ENCODE peak calls at places on chromosome X, in four cellular contexts. W is endothelial cell, X is mucosa of descending colon, F is astrocyte of the spinal cord. Q is an unnamed sample.

GRCh38 chrX:130343411-130343810 is 3.7 kb downstream of the SLC25A14 start:
- DNase-seq in W (no peak), X (no peak), F (peak), Q (no peak)

GRCh38 chrX:136856050-136856449 is 24.5 kb downstream of the RBMX start:
- DNase-seq in W (no peak), X (no peak), F (no peak), Q (no peak)

GRCh38 chrX:134718329-134719317 is 60.4 kb upstream of the PLAC1 start:
- DNase-seq in W (no peak), X (peak), F (peak), Q (no peak)

GRCh38 chrX:17939724-17940123 is 78.6 kb upstream of the RAI2 start:
- DNase-seq in W (no peak), X (no peak), F (no peak), Q (no peak)

GRCh38 chrX:40325161-40325560 is 227.4 kb upstream of the BCOR start:
- DNase-seq in W (no peak), X (no peak), F (no peak), Q (no peak)

GRCh38 chrX:48488034-48488433 is 12.0 kb downstream of the FTSJ1 start:
- DNase-seq in W (no peak), X (no peak), F (no peak), Q (no peak)

GRCh38 chrX:2629316-2630168 is 61.6 kb upstream of the CD99 start:
- DNase-seq in W (no peak), X (no peak), F (no peak), Q (no peak)

GRCh38 chrX:6129195-6129594 is 99.5 kb downstream of the NLGN4X start:
- DNase-seq in W (no peak), X (no peak), F (no peak), Q (no peak)

GRCh38 chrX:151397741-151398070 is 700 bp downstream of the VMA21 start:
- DNase-seq in W (no peak), X (no peak), F (no peak), Q (no peak)

GRCh38 chrX:12400218-12400617 is 261.9 kb downstream of the FRMPD4 start:
- DNase-seq in W (no peak), X (no peak), F (no peak), Q (no peak)

GRCh38 chrX:141278306-141278705 is 36.0 kb upstream of the SPANXC start:
- DNase-seq in W (peak), X (no peak), F (peak), Q (no peak)

GRCh38 chrX:23981711-23982110 is 45.3 kb downstream of the KLHL15 start:
- DNase-seq in W (no peak), X (no peak), F (no peak), Q (no peak)

GRCh38 chrX:101668143-101668542 is 8.5 kb upstream of the ARMCX2 start:
- DNase-seq in W (no peak), X (no peak), F (no peak), Q (no peak)

GRCh38 chrX:150148749-150149672 is 210.7 kb upstream of the EOLA2 start:
- DNase-seq in W (no peak), X (no peak), F (peak), Q (peak)

GRCh38 chrX:149003863-149004660 is 501.0 kb downstream of the IDS start:
- DNase-seq in W (no peak), X (no peak), F (peak), Q (no peak)

GRCh38 chrX:129737921-129738320 is 858 bp upstream of the XPNPEP2 start:
- DNase-seq in W (no peak), X (no peak), F (peak), Q (no peak)

GRCh38 chrX:10884246-10884645 is 226.9 kb upstream of the HCCS start:
- DNase-seq in W (no peak), X (no peak), F (no peak), Q (no peak)

GRCh38 chrX:136191171-136191570 is 43.8 kb downstream of the FHL1 start:
- DNase-seq in W (no peak), X (no peak), F (no peak), Q (no peak)

GRCh38 chrX:15973299-15973698 is 118.7 kb upstream of the AP1S2 start:
- DNase-seq in W (peak), X (peak), F (peak), Q (no peak)

GRCh38 chrX:10173331-10173900 is 16.6 kb downstream of the CLCN4 start:
- DNase-seq in W (no peak), X (peak), F (peak), Q (no peak)

GRCh38 chrX:155144926-155145325 is 71.3 kb upstream of the VBP1 start:
- DNase-seq in W (no peak), X (no peak), F (no peak), Q (no peak)

GRCh38 chrX:155143959-155144548 is 72.2 kb upstream of the VBP1 start:
- DNase-seq in W (no peak), X (no peak), F (no peak), Q (no peak)

DNA sequence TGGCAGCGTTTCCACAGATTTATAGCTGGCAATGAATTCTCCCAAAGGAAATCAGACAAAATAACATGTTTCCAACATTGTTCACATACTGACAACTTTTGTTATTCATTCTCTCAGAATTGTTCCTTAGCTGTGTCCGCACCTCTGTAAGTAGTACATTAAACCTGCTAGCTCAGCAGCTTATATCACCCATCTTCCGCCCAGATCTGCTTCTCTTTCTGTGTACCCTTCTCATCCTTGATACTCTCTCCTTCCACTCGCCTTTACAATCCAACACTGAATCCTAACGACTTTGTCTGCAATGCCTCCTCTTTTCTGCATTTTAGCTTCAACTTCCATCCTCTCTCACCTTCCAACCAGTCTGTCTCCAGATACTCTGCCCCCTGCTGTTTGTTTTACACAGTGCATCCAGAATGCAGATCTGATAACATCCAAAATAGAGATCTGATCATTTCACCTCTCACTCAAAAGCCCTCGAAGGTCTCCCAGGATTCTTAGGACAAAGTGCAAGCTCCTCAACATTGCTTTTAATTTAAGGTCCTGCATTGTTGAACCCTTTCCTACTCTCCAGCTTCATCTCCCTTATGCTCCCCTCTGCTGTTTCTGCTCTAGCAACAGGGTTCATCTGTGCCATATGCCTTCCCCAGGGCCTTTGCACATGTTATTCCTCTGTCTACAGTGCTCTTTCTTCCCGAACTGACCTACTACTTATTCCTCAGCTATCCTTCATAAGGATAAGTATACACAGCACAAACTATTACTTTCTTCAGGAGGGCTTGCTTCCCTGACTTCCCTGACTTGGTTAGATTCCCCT is 67.3 kb upstream of the VBP1 start:
- DNase-seq in W (peak), X (peak), F (peak), Q (no peak)
- TF ChIP-seq CTCF in W (peak), X (no peak), F (peak), Q (peak)

DNA sequence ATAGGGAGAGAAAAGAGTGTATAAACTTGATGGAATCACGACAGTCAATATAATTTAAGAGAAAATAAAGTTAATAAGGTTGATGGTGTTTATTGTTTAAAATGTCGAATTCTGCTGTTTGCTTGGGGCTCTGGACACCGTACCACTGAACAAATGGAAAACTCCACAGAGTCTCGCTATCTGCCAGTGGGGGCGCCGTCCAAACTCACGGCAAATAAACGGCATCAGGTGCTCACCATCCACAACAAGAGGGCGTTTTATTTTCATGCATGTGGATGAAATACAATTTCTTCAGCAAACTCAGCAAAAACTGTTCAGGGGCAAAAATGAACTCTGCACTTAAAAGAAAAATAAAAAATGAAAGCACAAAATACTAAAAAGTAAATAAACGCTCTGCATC is 46.6 kb upstream of the FAM47C start:
- DNase-seq in W (no peak), X (no peak), F (no peak), Q (no peak)
- TF ChIP-seq CTCF in W (no peak), X (no peak), F (no peak), Q (no peak)

DNA sequence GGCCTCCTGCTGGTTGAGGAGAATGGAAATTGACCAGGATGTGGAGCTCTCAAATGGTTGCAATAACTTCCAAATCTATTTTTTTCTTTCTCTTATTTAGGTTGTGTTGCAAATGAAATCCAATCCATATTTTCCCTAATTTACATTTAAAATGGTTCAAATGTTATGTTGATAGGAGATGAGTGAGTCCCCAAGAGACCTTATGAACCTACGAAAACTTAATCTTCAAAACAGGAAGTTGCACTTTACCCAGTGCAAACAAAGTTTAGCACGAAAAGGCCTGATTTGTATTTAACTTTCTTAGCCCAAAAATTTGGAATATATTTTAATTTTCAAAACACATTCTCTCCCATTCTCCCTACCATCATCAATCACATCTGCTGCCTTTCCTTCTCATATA is 59.3 kb upstream of the NDP start:
- DNase-seq in W (no peak), X (no peak), F (no peak), Q (no peak)
- TF ChIP-seq CTCF in W (no peak), X (no peak), F (no peak), Q (no peak)

GRCh38 chrX:107167163-107167921 is 38.9 kb downstream of the NUP62CL start:
- DNase-seq in W (no peak), X (no peak), F (no peak), Q (no peak)
- TF ChIP-seq CTCF in W (no peak), X (no peak), F (no peak), Q (no peak)

DNA sequence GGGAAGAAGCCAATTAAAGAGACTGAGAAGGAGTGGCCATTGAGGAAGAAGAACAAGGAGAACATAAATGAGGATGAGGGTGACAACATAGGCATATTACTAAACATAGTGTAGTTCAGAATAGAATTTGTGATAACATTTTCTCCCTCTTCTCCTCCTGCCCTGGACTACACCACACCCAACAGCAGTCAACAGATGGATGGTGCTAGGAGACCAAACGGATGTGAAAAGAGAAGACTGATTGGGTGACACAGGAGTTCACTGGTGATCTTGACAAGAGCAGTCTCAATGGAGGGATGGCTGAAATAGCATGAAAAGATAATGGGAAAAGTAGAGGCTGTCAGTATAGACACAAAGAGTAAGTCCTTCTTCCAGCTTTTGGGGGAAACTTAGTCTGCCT is 226.5 kb upstream of the FGF13 start:
- DNase-seq in W (no peak), X (no peak), F (no peak), Q (no peak)
- TF ChIP-seq CTCF in W (no peak), X (no peak), F (no peak), Q (no peak)

DNA sequence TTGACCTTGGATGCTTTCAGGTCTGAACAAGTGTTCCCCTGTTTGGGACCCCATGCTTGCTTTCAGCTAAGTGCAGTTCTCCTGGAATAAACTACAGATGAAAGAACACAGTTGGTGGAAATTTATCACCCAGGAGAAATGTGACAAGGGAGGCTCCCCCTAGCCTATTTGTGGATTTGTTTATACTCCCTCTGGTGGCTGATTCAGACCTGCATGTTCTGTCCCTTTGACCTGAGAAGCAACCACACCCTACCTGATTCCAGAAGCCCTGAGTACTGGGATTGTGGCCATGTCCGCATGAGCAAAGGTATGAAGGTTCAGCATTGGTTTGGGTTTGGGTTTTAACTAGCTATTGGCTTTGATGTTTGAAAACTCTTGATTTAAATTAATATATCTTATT is 440.9 kb downstream of the MID1IP1 start:
- DNase-seq in W (peak), X (peak), F (no peak), Q (no peak)
- TF ChIP-seq CTCF in W (peak), X (no peak), F (peak), Q (peak)

GRCh38 chrX:72274526-72274925 is 2.5 kb downstream of the RPS4X start:
- DNase-seq in W (no peak), X (no peak), F (no peak), Q (peak)

GRCh38 chrX:72273718-72274117 is 3.3 kb downstream of the RPS4X start:
- DNase-seq in W (no peak), X (no peak), F (peak), Q (peak)

GRCh38 chrX:72272868-72273267 is 4.2 kb downstream of the RPS4X start:
- DNase-seq in W (no peak), X (no peak), F (peak), Q (peak)

GRCh38 chrX:72280210-72280882 is 3.3 kb upstream of the RPS4X start:
- DNase-seq in W (no peak), X (no peak), F (no peak), Q (peak)

GRCh38 chrX:72276478-72276953 is 532 bp downstream of the RPS4X start:
- DNase-seq in W (no peak), X (no peak), F (peak), Q (no peak)
- TF ChIP-seq CTCF in W (no peak), X (no peak), F (no peak), Q (no peak)

GRCh38 chrX:110418857-110419249 is 60.2 kb downstream of the RTL9 start:
- DNase-seq in W (no peak), X (peak), F (peak), Q (no peak)

GRCh38 chrX:110418220-110418856 is 59.7 kb downstream of the RTL9 start:
- DNase-seq in W (peak), X (peak), F (peak), Q (no peak)

GRCh38 chrX:110420771-110421498 is 62.3 kb downstream of the RTL9 start:
- DNase-seq in W (peak), X (no peak), F (no peak), Q (no peak)

GRCh38 chrX:110425222-110425621 is 66.6 kb downstream of the RTL9 start:
- DNase-seq in W (no peak), X (no peak), F (no peak), Q (no peak)

GRCh38 chrX:110421499-110422455 is 63.1 kb downstream of the RTL9 start:
- DNase-seq in W (no peak), X (no peak), F (no peak), Q (no peak)
- TF ChIP-seq CTCF in W (no peak), X (no peak), F (no peak), Q (no peak)

DNA sequence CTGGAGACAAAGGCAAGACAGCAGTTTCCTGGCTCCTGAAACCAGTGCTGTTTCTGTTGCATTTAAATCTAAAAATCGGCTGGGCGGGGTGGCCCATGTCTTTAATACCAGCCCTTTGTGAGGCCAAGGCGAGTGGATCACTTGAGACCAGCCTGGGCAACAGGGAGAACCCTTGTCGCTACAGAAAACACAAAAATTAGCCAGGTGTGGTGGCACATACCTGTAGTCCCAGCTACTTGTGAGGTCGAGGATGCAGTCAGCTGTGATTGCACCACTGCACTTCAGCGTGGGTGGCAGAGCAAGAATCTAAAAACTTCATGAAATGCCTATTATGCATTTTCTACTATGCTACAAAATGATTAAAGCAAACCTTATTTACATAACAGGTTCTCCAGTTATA is 205.4 kb upstream of the ITM2A start:
- DNase-seq in W (no peak), X (no peak), F (no peak), Q (no peak)
- TF ChIP-seq CTCF in W (no peak), X (no peak), F (no peak), Q (no peak)

GRCh38 chrX:153777261-153778090 is 3.4 kb upstream of the SRPK3 start:
- DNase-seq in W (no peak), X (no peak), F (no peak), Q (no peak)

GRCh38 chrX:153778151-153778551 is 2.7 kb upstream of the SRPK3 start:
- DNase-seq in W (no peak), X (no peak), F (no peak), Q (no peak)

GRCh38 chrX:153779891-153780677 is 757 bp upstream of the SRPK3 start:
- DNase-seq in W (no peak), X (no peak), F (no peak), Q (no peak)

GRCh38 chrX:153776611-153777045 is 4.2 kb upstream of the SRPK3 start:
- DNase-seq in W (no peak), X (no peak), F (no peak), Q (no peak)

DNA sequence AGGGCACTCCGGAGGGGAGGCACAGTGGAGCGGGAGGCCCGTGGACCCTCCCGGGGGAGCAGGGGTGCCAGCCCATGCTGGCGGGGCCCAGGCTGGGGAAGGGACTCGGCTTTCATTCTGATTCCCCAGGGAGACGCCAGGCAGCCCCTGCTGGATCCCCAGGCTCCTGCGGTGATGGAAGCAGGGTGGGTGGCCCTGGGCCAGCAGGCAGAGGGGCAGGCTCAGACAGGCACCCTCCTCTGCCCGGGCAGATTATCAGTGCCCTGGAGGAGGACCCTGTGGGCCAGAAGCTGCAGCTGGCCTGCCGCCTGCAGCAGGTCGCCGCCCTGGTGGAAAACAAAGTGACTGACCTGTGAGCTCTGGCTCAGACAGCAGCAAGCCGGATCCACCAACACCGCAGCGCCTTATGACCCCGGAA is 2.1 kb upstream of the SRPK3 start:
- DNase-seq in W (no peak), X (no peak), F (no peak), Q (no peak)
- TF ChIP-seq CTCF in W (no peak), X (no peak), F (no peak), Q (no peak)